ENCODE peak calls at places on chromosomes 3 and 15, in ten cellular contexts. U is activated gamma-delta T cell treated with anti-CD3 and anti-CD28 coated beads, Interleukin-2, amount 50 U/mL, for 16 hours; L is SK-N-DZ; O is activated CD4-positive, alpha-beta T cell treated with anti-CD3 and anti-CD28 coated beads for 48 hours; Z is AG08395; Q is neuronal stem cell; H is GM23338; Y is Karpas-422; F is brain microvascular endothelial cell; X is anterior cingulate cortex. B is an unnamed sample.

GRCh38 chr3:125257563-125257962 is 45.0 kb upstream of the SLC12A8 start:
- DNase-seq in U (no peak), L (no peak), O (no peak), Z (no peak), Q (no peak), H (no peak), Y (no peak), F (no peak), X (no peak), B (no peak)

GRCh38 chr3:195259146-195259563 is 11.8 kb downstream of the XXYLT1 start:
- DNase-seq in U (no peak), L (peak), O (no peak), Z (peak), Q (no peak), H (no peak), Y (no peak), F (peak), X (no peak), B (no peak)

GRCh38 chr15:90037510-90037860 is 36.4 kb downstream of the ZNF710 start:
- DNase-seq in U (no peak), L (no peak), O (no peak), Z (peak), Q (no peak), H (no peak), Y (no peak), F (peak), X (no peak), B (no peak)

GRCh38 chr3:78872195-78872594 is 895.6 kb downstream of the ROBO1 start:
- DNase-seq in U (no peak), L (no peak), O (no peak), Z (no peak), Q (peak), H (no peak), Y (no peak), F (peak), X (no peak), B (no peak)

GRCh38 chr15:70062321-70062956 is 35.3 kb downstream of the TLE3 start:
- DNase-seq in U (no peak), L (peak), O (no peak), Z (peak), Q (no peak), H (no peak), Y (no peak), F (peak), X (peak), B (no peak)

GRCh38 chr15:82854554-82854953 is 45.1 kb downstream of the WHAMM start:
- DNase-seq in U (no peak), L (no peak), O (no peak), Z (no peak), Q (no peak), H (no peak), Y (no peak), F (no peak), X (no peak), B (no peak)

GRCh38 chr3:13069495-13069894 is 3.7 kb downstream of the IQSEC1 start:
- DNase-seq in U (peak), L (no peak), O (peak), Z (no peak), Q (no peak), H (no peak), Y (peak), F (no peak), X (no peak), B (peak)

GRCh38 chr15:77115179-77115578 is 44.3 kb upstream of the TSPAN3 start:
- DNase-seq in U (no peak), L (no peak), O (no peak), Z (no peak), Q (no peak), H (no peak), Y (no peak), F (no peak), X (no peak), B (no peak)

GRCh38 chr15:100096700-100097099 is 245.1 kb downstream of the ADAMTS17 start:
- DNase-seq in U (no peak), L (no peak), O (no peak), Z (no peak), Q (no peak), H (no peak), Y (no peak), F (no peak), X (no peak), B (no peak)

GRCh38 chr3:24451461-24452099 is 43.1 kb downstream of the THRB start:
- DNase-seq in U (no peak), L (no peak), O (no peak), Z (no peak), Q (no peak), H (no peak), Y (no peak), F (no peak), X (no peak), B (no peak)

B was measured in HL-60.